ENCODE peak calls at places on chromosomes 13 and 19, in seven cellular contexts. One of them, this sample, is unnamed.

GRCh38 chr13:101700598-101700997 is 248.1 kb downstream of the ITGBL1 start:
- DNase-seq in breast epithelium: no peak
- DNase-seq in stimulated activated CD8-positive, alpha-beta memory T cell treated with anti-CD3 and anti-CD28 coated beads, Interleukin-4, amount 100 ng/mL, for 24 hours: no peak
- DNase-seq in EH: peak; percentile 67
- DNase-seq in astrocyte of the hippocampus: peak; percentile 70
- DNase-seq in ELR: no peak
- DNase-seq in heart right ventricle: peak; percentile 23
- DNase-seq in this sample: no peak

GRCh38 chr13:108915634-108916497 is 286.5 kb downstream of the MYO16 start:
- DNase-seq in breast epithelium: peak; percentile 86
- DNase-seq in ELR: peak; percentile 89
- DNase-seq in EH: peak; percentile 79
- DNase-seq in heart right ventricle: peak; percentile 82
- DNase-seq in stimulated activated CD8-positive, alpha-beta memory T cell treated with anti-CD3 and anti-CD28 coated beads, Interleukin-4, amount 100 ng/mL, for 24 hours: peak; percentile 63
- DNase-seq in astrocyte of the hippocampus: peak; percentile 95
- DNase-seq in this sample: peak; percentile 90

GRCh38 chr13:41139296-41139966 is 6.8 kb upstream of the KBTBD6 start:
- DNase-seq in ELR: peak; percentile 65
- DNase-seq in stimulated activated CD8-positive, alpha-beta memory T cell treated with anti-CD3 and anti-CD28 coated beads, Interleukin-4, amount 100 ng/mL, for 24 hours: no peak
- DNase-seq in heart right ventricle: no peak
- DNase-seq in EH: peak; percentile 85
- DNase-seq in breast epithelium: no peak
- DNase-seq in astrocyte of the hippocampus: peak; percentile 31
- DNase-seq in this sample: no peak

GRCh38 chr13:19089315-19089714 is 92.3 kb downstream of the TUBA3C start:
- DNase-seq in ELR: no peak
- DNase-seq in astrocyte of the hippocampus: no peak
- DNase-seq in EH: no peak
- DNase-seq in stimulated activated CD8-positive, alpha-beta memory T cell treated with anti-CD3 and anti-CD28 coated beads, Interleukin-4, amount 100 ng/mL, for 24 hours: no peak
- DNase-seq in breast epithelium: no peak
- DNase-seq in heart right ventricle: no peak
- DNase-seq in this sample: no peak

GRCh38 chr13:79392882-79393563 is 13.0 kb downstream of the RBM26 start:
- DNase-seq in breast epithelium: no peak
- DNase-seq in ELR: peak; percentile 94
- DNase-seq in stimulated activated CD8-positive, alpha-beta memory T cell treated with anti-CD3 and anti-CD28 coated beads, Interleukin-4, amount 100 ng/mL, for 24 hours: no peak
- DNase-seq in astrocyte of the hippocampus: peak; percentile 50
- DNase-seq in heart right ventricle: no peak
- DNase-seq in EH: peak; percentile 71
- DNase-seq in this sample: no peak

GRCh38 chr19:39299832-39300231 is 3.6 kb downstream of the IFNL1 start:
- DNase-seq in heart right ventricle: no peak
- DNase-seq in breast epithelium: no peak
- DNase-seq in stimulated activated CD8-positive, alpha-beta memory T cell treated with anti-CD3 and anti-CD28 coated beads, Interleukin-4, amount 100 ng/mL, for 24 hours: no peak
- DNase-seq in EH: no peak
- DNase-seq in astrocyte of the hippocampus: no peak
- DNase-seq in ELR: no peak
- DNase-seq in this sample: no peak

GRCh38 chr19:39148939-39149529 is 23.4 kb downstream of the PAK4 start:
- DNase-seq in heart right ventricle: no peak
- DNase-seq in EH: no peak
- DNase-seq in stimulated activated CD8-positive, alpha-beta memory T cell treated with anti-CD3 and anti-CD28 coated beads, Interleukin-4, amount 100 ng/mL, for 24 hours: no peak
- DNase-seq in breast epithelium: no peak
- DNase-seq in astrocyte of the hippocampus: no peak
- DNase-seq in ELR: no peak
- DNase-seq in this sample: no peak

GRCh38 chr13:20404488-20405222 is 121.0 kb downstream of the CRYL1 start:
- DNase-seq in ELR: no peak
- DNase-seq in stimulated activated CD8-positive, alpha-beta memory T cell treated with anti-CD3 and anti-CD28 coated beads, Interleukin-4, amount 100 ng/mL, for 24 hours: no peak
- DNase-seq in heart right ventricle: no peak
- DNase-seq in astrocyte of the hippocampus: no peak
- DNase-seq in breast epithelium: no peak
- DNase-seq in EH: no peak
- DNase-seq in this sample: no peak

GRCh38 chr19:28424041-28424440 is 788.9 kb downstream of the UQCRFS1 start:
- DNase-seq in stimulated activated CD8-positive, alpha-beta memory T cell treated with anti-CD3 and anti-CD28 coated beads, Interleukin-4, amount 100 ng/mL, for 24 hours: no peak
- DNase-seq in EH: no peak
- DNase-seq in heart right ventricle: no peak
- DNase-seq in ELR: no peak
- DNase-seq in astrocyte of the hippocampus: no peak
- DNase-seq in breast epithelium: no peak
- DNase-seq in this sample: no peak

GRCh38 chr13:94176576-94176975 is 302.9 kb downstream of the DCT start:
- DNase-seq in heart right ventricle: no peak
- DNase-seq in astrocyte of the hippocampus: no peak
- DNase-seq in EH: no peak
- DNase-seq in ELR: no peak
- DNase-seq in breast epithelium: no peak
- DNase-seq in stimulated activated CD8-positive, alpha-beta memory T cell treated with anti-CD3 and anti-CD28 coated beads, Interleukin-4, amount 100 ng/mL, for 24 hours: no peak
- DNase-seq in this sample: no peak

GRCh38 chr19:51548213-51548651 is 16.8 kb upstream of the SIGLEC6 start:
- DNase-seq in EH: no peak
- DNase-seq in astrocyte of the hippocampus: no peak
- DNase-seq in heart right ventricle: no peak
- DNase-seq in stimulated activated CD8-positive, alpha-beta memory T cell treated with anti-CD3 and anti-CD28 coated beads, Interleukin-4, amount 100 ng/mL, for 24 hours: no peak
- DNase-seq in ELR: no peak
- DNase-seq in breast epithelium: peak; percentile 20
- DNase-seq in this sample: peak; percentile 36

GRCh38 chr19:51259348-51260245 is 8.7 kb downstream of the SIGLECL1 start:
- DNase-seq in EH: no peak
- DNase-seq in breast epithelium: no peak
- DNase-seq in heart right ventricle: peak; percentile 15
- DNase-seq in ELR: peak; percentile 42
- DNase-seq in stimulated activated CD8-positive, alpha-beta memory T cell treated with anti-CD3 and anti-CD28 coated beads, Interleukin-4, amount 100 ng/mL, for 24 hours: peak; percentile 28
- DNase-seq in astrocyte of the hippocampus: peak; percentile 33
- DNase-seq in this sample: no peak

GRCh38 chr13:30738526-30738925 is 3.2 kb downstream of the ALOX5AP start:
- DNase-seq in heart right ventricle: no peak
- DNase-seq in breast epithelium: no peak
- DNase-seq in astrocyte of the hippocampus: no peak
- DNase-seq in ELR: no peak
- DNase-seq in EH: no peak
- DNase-seq in stimulated activated CD8-positive, alpha-beta memory T cell treated with anti-CD3 and anti-CD28 coated beads, Interleukin-4, amount 100 ng/mL, for 24 hours: no peak
- DNase-seq in this sample: no peak

GRCh38 chr13:94239135-94239534 is 240.3 kb downstream of the DCT start:
- DNase-seq in astrocyte of the hippocampus: peak; percentile 45
- DNase-seq in stimulated activated CD8-positive, alpha-beta memory T cell treated with anti-CD3 and anti-CD28 coated beads, Interleukin-4, amount 100 ng/mL, for 24 hours: no peak
- DNase-seq in ELR: peak; percentile 88
- DNase-seq in EH: peak; percentile 56
- DNase-seq in heart right ventricle: no peak
- DNase-seq in breast epithelium: no peak
- DNase-seq in this sample: no peak

GRCh38 chr13:34031629-34032028 is 213.7 kb downstream of the RFC3 start:
- DNase-seq in ELR: no peak
- DNase-seq in astrocyte of the hippocampus: no peak
- DNase-seq in EH: no peak
- DNase-seq in heart right ventricle: no peak
- DNase-seq in breast epithelium: no peak
- DNase-seq in stimulated activated CD8-positive, alpha-beta memory T cell treated with anti-CD3 and anti-CD28 coated beads, Interleukin-4, amount 100 ng/mL, for 24 hours: no peak
- DNase-seq in this sample: no peak

GRCh38 chr13:106599875-106600797 is 32.2 kb upstream of the ARGLU1 start:
- DNase-seq in stimulated activated CD8-positive, alpha-beta memory T cell treated with anti-CD3 and anti-CD28 coated beads, Interleukin-4, amount 100 ng/mL, for 24 hours: no peak
- DNase-seq in breast epithelium: no peak
- DNase-seq in heart right ventricle: peak; percentile 46
- DNase-seq in astrocyte of the hippocampus: peak; percentile 91
- DNase-seq in ELR: peak; percentile 8
- DNase-seq in EH: peak; percentile 82
- DNase-seq in this sample: no peak

GRCh38 chr19:16051254-16052025 is 24.9 kb upstream of the TPM4 start:
- DNase-seq in EH: peak; percentile 50
- DNase-seq in breast epithelium: no peak
- DNase-seq in heart right ventricle: no peak
- DNase-seq in astrocyte of the hippocampus: no peak
- DNase-seq in ELR: peak; percentile 33
- DNase-seq in stimulated activated CD8-positive, alpha-beta memory T cell treated with anti-CD3 and anti-CD28 coated beads, Interleukin-4, amount 100 ng/mL, for 24 hours: no peak
- DNase-seq in this sample: no peak

GRCh38 chr19:16115309-16116039 is 3.8 kb downstream of the RAB8A start:
- DNase-seq in breast epithelium: no peak
- DNase-seq in stimulated activated CD8-positive, alpha-beta memory T cell treated with anti-CD3 and anti-CD28 coated beads, Interleukin-4, amount 100 ng/mL, for 24 hours: no peak
- DNase-seq in EH: no peak
- DNase-seq in astrocyte of the hippocampus: peak; percentile 49
- DNase-seq in heart right ventricle: no peak
- DNase-seq in ELR: no peak
- DNase-seq in this sample: no peak

GRCh38 chr13:66537417-66537816 is 692.7 kb downstream of the PCDH9 start:
- DNase-seq in stimulated activated CD8-positive, alpha-beta memory T cell treated with anti-CD3 and anti-CD28 coated beads, Interleukin-4, amount 100 ng/mL, for 24 hours: no peak
- DNase-seq in heart right ventricle: no peak
- DNase-seq in EH: no peak
- DNase-seq in astrocyte of the hippocampus: peak; percentile 7
- DNase-seq in ELR: no peak
- DNase-seq in breast epithelium: no peak
- DNase-seq in this sample: no peak

GRCh38 chr19:48480151-48480475 is 10.9 kb downstream of the CYTH2 start:
- DNase-seq in astrocyte of the hippocampus: peak; percentile 64
- DNase-seq in breast epithelium: no peak
- DNase-seq in ELR: no peak
- DNase-seq in heart right ventricle: peak; percentile 76
- DNase-seq in stimulated activated CD8-positive, alpha-beta memory T cell treated with anti-CD3 and anti-CD28 coated beads, Interleukin-4, amount 100 ng/mL, for 24 hours: peak; percentile 24
- DNase-seq in EH: peak; percentile 31
- DNase-seq in this sample: no peak

GRCh38 chr13:38777347-38778107 is 90.7 kb downstream of the FREM2 start:
- DNase-seq in ELR: no peak
- DNase-seq in astrocyte of the hippocampus: no peak
- DNase-seq in breast epithelium: no peak
- DNase-seq in heart right ventricle: no peak
- DNase-seq in stimulated activated CD8-positive, alpha-beta memory T cell treated with anti-CD3 and anti-CD28 coated beads, Interleukin-4, amount 100 ng/mL, for 24 hours: no peak
- DNase-seq in EH: no peak
- DNase-seq in this sample: no peak

GRCh38 chr13:41751277-41751676 is 209.6 kb downstream of the VWA8 start:
- DNase-seq in ELR: peak; percentile 3
- DNase-seq in stimulated activated CD8-positive, alpha-beta memory T cell treated with anti-CD3 and anti-CD28 coated beads, Interleukin-4, amount 100 ng/mL, for 24 hours: no peak
- DNase-seq in heart right ventricle: peak; percentile 35
- DNase-seq in astrocyte of the hippocampus: peak; percentile 56
- DNase-seq in breast epithelium: no peak
- DNase-seq in EH: peak; percentile 31
- DNase-seq in this sample: no peak

GRCh38 chr13:95367309-95367843 is 66.1 kb upstream of the ABCC4 start:
- DNase-seq in stimulated activated CD8-positive, alpha-beta memory T cell treated with anti-CD3 and anti-CD28 coated beads, Interleukin-4, amount 100 ng/mL, for 24 hours: no peak
- DNase-seq in heart right ventricle: no peak
- DNase-seq in ELR: no peak
- DNase-seq in astrocyte of the hippocampus: no peak
- DNase-seq in EH: no peak
- DNase-seq in breast epithelium: no peak
- DNase-seq in this sample: no peak

GRCh38 chr13:93857126-93857525 is 622.4 kb downstream of the DCT start:
- DNase-seq in EH: no peak
- DNase-seq in stimulated activated CD8-positive, alpha-beta memory T cell treated with anti-CD3 and anti-CD28 coated beads, Interleukin-4, amount 100 ng/mL, for 24 hours: no peak
- DNase-seq in breast epithelium: no peak
- DNase-seq in astrocyte of the hippocampus: no peak
- DNase-seq in heart right ventricle: no peak
- DNase-seq in ELR: no peak
- DNase-seq in this sample: no peak

GRCh38 chr13:98026457-98026857 is 73.0 kb downstream of the IPO5 start:
- DNase-seq in heart right ventricle: no peak
- DNase-seq in breast epithelium: no peak
- DNase-seq in astrocyte of the hippocampus: no peak
- DNase-seq in ELR: peak; percentile 18
- DNase-seq in stimulated activated CD8-positive, alpha-beta memory T cell treated with anti-CD3 and anti-CD28 coated beads, Interleukin-4, amount 100 ng/mL, for 24 hours: no peak
- DNase-seq in EH: peak; percentile 45
- DNase-seq in this sample: no peak

GRCh38 chr13:41231786-41232185 is 31.6 kb downstream of the MTRF1 start:
- DNase-seq in stimulated activated CD8-positive, alpha-beta memory T cell treated with anti-CD3 and anti-CD28 coated beads, Interleukin-4, amount 100 ng/mL, for 24 hours: no peak
- DNase-seq in breast epithelium: no peak
- DNase-seq in astrocyte of the hippocampus: peak; percentile 26
- DNase-seq in EH: peak; percentile 36
- DNase-seq in ELR: no peak
- DNase-seq in heart right ventricle: no peak
- DNase-seq in this sample: no peak